ENCODE peak calls at places on chromosomes 5 and 9, in eight cellular contexts. W is mucosa of descending colon, A is NCI-H2029, Y is HTR-8/SVneo, X is islet precursor cell, E is ELR, L is kidney tubule cell, J is neural progenitor cell. C is an unnamed sample.

GRCh38 chr9:81878530-81878929 is 49.7 kb upstream of the SPATA31D4 start:
- DNase-seq in W (no peak), A (no peak), Y (no peak), X (no peak), E (no peak), L (peak; percentile 62), J (no peak), C (no peak)

GRCh38 chr9:91628892-91629291 is 205.3 kb upstream of the NFIL3 start:
- DNase-seq in W (no peak), A (no peak), Y (no peak), X (no peak), E (no peak), L (no peak), J (no peak), C (no peak)

GRCh38 chr5:126354012-126354856 is 69.0 kb upstream of the GRAMD2B start:
- DNase-seq in W (no peak), A (peak; percentile 37), Y (peak; percentile 75), X (no peak), E (peak; percentile 99), L (peak; percentile 95), J (peak; percentile 49), C (peak; percentile 35)

GRCh38 chr5:37875051-37875787 is 35.4 kb upstream of the GDNF start:
- DNase-seq in W (no peak), A (no peak), Y (no peak), X (peak; percentile 22), E (peak; percentile 89), L (peak; percentile 40), J (no peak), C (peak; percentile 76)

GRCh38 chr5:123125172-123125508 is 36.1 kb downstream of the PRDM6 start:
- DNase-seq in W (no peak), A (no peak), Y (no peak), X (no peak), E (peak; percentile 14), L (no peak), J (no peak), C (no peak)

GRCh38 chr5:88858392-88858791 is 24.6 kb downstream of the MEF2C start:
- DNase-seq in W (no peak), A (no peak), Y (no peak), X (no peak), E (no peak), L (no peak), J (no peak), C (no peak)

GRCh38 chr9:109232449-109232848 is 65.4 kb upstream of the FRRS1L start:
- DNase-seq in W (no peak), A (no peak), Y (no peak), X (no peak), E (peak; percentile 82), L (peak; percentile 47), J (no peak), C (no peak)

GRCh38 chr5:142537938-142538337 is 148.0 kb downstream of the FGF1 start:
- DNase-seq in W (no peak), A (no peak), Y (no peak), X (no peak), E (peak; percentile 43), L (no peak), J (no peak), C (no peak)

GRCh38 chr9:132239999-132240859 is 78.4 kb downstream of the NTNG2 start:
- DNase-seq in W (no peak), A (no peak), Y (no peak), X (no peak), E (no peak), L (no peak), J (peak; percentile 64), C (no peak)

GRCh38 chr5:124748687-124749594 is 2.5 kb upstream of the ZNF608 start:
- DNase-seq in W (peak; percentile 90), A (peak; percentile 95), Y (peak; percentile 77), X (peak; percentile 97), E (peak; percentile 58), L (peak; percentile 98), J (peak; percentile 91), C (peak; percentile 44)

GRCh38 chr9:124973807-124974206 is 32.9 kb upstream of the GOLGA1 start:
- DNase-seq in W (no peak), A (no peak), Y (no peak), X (no peak), E (no peak), L (no peak), J (no peak), C (no peak)

GRCh38 chr5:110414360-110414759 is 312.1 kb downstream of the TMEM232 start:
- DNase-seq in W (no peak), A (no peak), Y (no peak), X (no peak), E (peak; percentile 27), L (peak; percentile 17), J (peak; percentile 23), C (no peak)

GRCh38 chr5:40409600-40409999 is 270.1 kb upstream of the PTGER4 start:
- DNase-seq in W (no peak), A (no peak), Y (no peak), X (no peak), E (no peak), L (no peak), J (no peak), C (no peak)

C was measured in NCI-H460.